ENCODE peak calls at places on chromosome 7, in five cellular contexts. V is germinal center, J is HS-27A, Q is left lung, T is RWPE1. F is an unnamed sample.

GRCh38 chr7:143280160-143280559 is 4.6 kb upstream of the TMEM139 start:
- DNase-seq in V (no peak), J (no peak), Q (no peak), T (no peak), F (no peak)

GRCh38 chr7:57867884-57868701 is 418.1 kb downstream of the ZNF716 start:
- DNase-seq in V (no peak), J (no peak), Q (peak; percentile 76), T (peak; percentile 0), F (no peak)

GRCh38 chr7:133910761-133911160 is 216.4 kb upstream of the LRGUK start:
- DNase-seq in V (no peak), J (no peak), Q (no peak), T (no peak), F (no peak)

GRCh38 chr7:45102785-45103712 is 8.4 kb downstream of the TBRG4 start:
- DNase-seq in V (no peak), J (no peak), Q (no peak), T (no peak), F (no peak)

GRCh38 chr7:123271231-123271630 is 71.5 kb upstream of the SLC13A1 start:
- DNase-seq in V (no peak), J (no peak), Q (no peak), T (no peak), F (no peak)

GRCh38 chr7:115995701-115996100 is 34.9 kb downstream of the TFEC start:
- DNase-seq in V (no peak), J (no peak), Q (no peak), T (no peak), F (no peak)

GRCh38 chr7:75639893-75640600 is 98.7 kb downstream of the HIP1 start:
- DNase-seq in V (no peak), J (no peak), Q (no peak), T (no peak), F (no peak)

GRCh38 chr7:150931199-150931869 is 46.8 kb downstream of the KCNH2 start:
- DNase-seq in V (no peak), J (no peak), Q (peak; percentile 27), T (no peak), F (no peak)

GRCh38 chr7:18200855-18201254 is 173.2 kb upstream of the PRPS1L1 start:
- DNase-seq in V (no peak), J (no peak), Q (no peak), T (no peak), F (no peak)

GRCh38 chr7:107877731-107878382 is 13.1 kb upstream of the DLD start:
- DNase-seq in V (no peak), J (no peak), Q (no peak), T (no peak), F (no peak)

GRCh38 chr7:133957860-133958259 is 169.3 kb upstream of the LRGUK start:
- DNase-seq in V (no peak), J (no peak), Q (no peak), T (no peak), F (no peak)

GRCh38 chr7:4633012-4633411 is 49.1 kb upstream of the FOXK1 start:
- DNase-seq in V (no peak), J (no peak), Q (no peak), T (peak; percentile 54), F (no peak)

GRCh38 chr7:21408481-21408820 is 19.4 kb upstream of the SP4 start:
- DNase-seq in V (no peak), J (no peak), Q (no peak), T (no peak), F (no peak)

GRCh38 chr7:66265566-66265965 is 60.4 kb downstream of the TPST1 start:
- DNase-seq in V (no peak), J (no peak), Q (no peak), T (peak; percentile 24), F (no peak)

GRCh38 chr7:120272261-120272895 is 597 bp upstream of the KCND2 start:
- DNase-seq in V (peak; percentile 30), J (no peak), Q (no peak), T (peak; percentile 56), F (peak; percentile 39)

GRCh38 chr7:140923358-140924006 is 1.2 kb downstream of the BRAF start:
- DNase-seq in V (no peak), J (no peak), Q (no peak), T (no peak), F (no peak)

GRCh38 chr7:44650242-44650641 is 43.8 kb downstream of the OGDH start:
- DNase-seq in V (no peak), J (no peak), Q (no peak), T (no peak), F (no peak)

GRCh38 chr7:101608772-101609713 is 20.1 kb downstream of the MYL10 start:
- DNase-seq in V (no peak), J (no peak), Q (peak; percentile 81), T (peak; percentile 76), F (no peak)

GRCh38 chr7:116571037-116571436 is 46.2 kb downstream of the CAV1 start:
- DNase-seq in V (no peak), J (no peak), Q (no peak), T (peak; percentile 33), F (peak; percentile 66)

GRCh38 chr7:28646371-28647075 is 234.2 kb downstream of the CREB5 start:
- DNase-seq in V (no peak), J (no peak), Q (no peak), T (no peak), F (no peak)

GRCh38 chr7:155136619-155137243 is 66.6 kb downstream of the HTR5A start:
- DNase-seq in V (no peak), J (no peak), Q (no peak), T (no peak), F (no peak)

GRCh38 chr7:73985737-73986141 is 42.2 kb upstream of the ELN start:
- DNase-seq in V (no peak), J (no peak), Q (no peak), T (no peak), F (no peak)

GRCh38 chr7:6323936-6324701 is 51.7 kb upstream of the CYTH3 start:
- DNase-seq in V (no peak), J (no peak), Q (no peak), T (no peak), F (no peak)

GRCh38 chr7:68866136-68866535 is 732.1 kb upstream of the AUTS2 start:
- DNase-seq in V (no peak), J (no peak), Q (no peak), T (no peak), F (no peak)

GRCh38 chr7:75660566-75661215 is 78.0 kb downstream of the HIP1 start:
- DNase-seq in V (no peak), J (no peak), Q (no peak), T (no peak), F (no peak)

GRCh38 chr7:87339373-87339897 is 6.0 kb upstream of the CROT start:
- DNase-seq in V (no peak), J (no peak), Q (no peak), T (no peak), F (no peak)

GRCh38 chr7:123770378-123770777 is 21.6 kb upstream of the WASL start:
- DNase-seq in V (peak; percentile 11), J (no peak), Q (no peak), T (peak; percentile 95), F (peak; percentile 51)

GRCh38 chr7:47453093-47454056 is 128.5 kb downstream of the TNS3 start:
- DNase-seq in V (no peak), J (peak; percentile 52), Q (peak; percentile 84), T (peak; percentile 82), F (no peak)

GRCh38 chr7:108067844-108068243 is 62.3 kb downstream of the LAMB4 start:
- DNase-seq in V (no peak), J (no peak), Q (no peak), T (no peak), F (no peak)

GRCh38 chr7:40978047-40978446 is 724.8 kb downstream of the INHBA start:
- DNase-seq in V (no peak), J (no peak), Q (no peak), T (no peak), F (peak; percentile 33)